ENCODE peak calls at places on chromosomes 4 and X, in five cellular contexts. Q, J, R, P and T are unnamed samples.

GRCh38 chrX:9310596-9310995 is 154.3 kb upstream of the TBL1X start:
- DNase-seq in Q (no peak), J (no peak), R (peak; percentile 67), P (no peak), T (peak; percentile 50)

GRCh38 chrX:34546366-34546765 is 110.7 kb downstream of the TMEM47 start:
- DNase-seq in Q (peak; percentile 56), J (peak; percentile 4), R (no peak), P (no peak), T (no peak)

GRCh38 chrX:47460561-47460960 is 22.5 kb downstream of the ZNF41 start:
- DNase-seq in Q (no peak), J (no peak), R (no peak), P (no peak), T (no peak)

GRCh38 chr4:74794341-74794801 is at the start of gene BTC:
- DNase-seq in Q (peak; percentile 63), J (peak; percentile 4), R (peak; percentile 6), P (no peak), T (no peak)

GRCh38 chrX:141341341-141341740 is 99.0 kb upstream of the SPANXC start:
- DNase-seq in Q (peak; percentile 35), J (peak; percentile 70), R (peak; percentile 88), P (no peak), T (peak; percentile 18)

GRCh38 chrX:50100188-50100587 is 100.6 kb downstream of the AKAP4 start:
- DNase-seq in Q (peak; percentile 9), J (peak; percentile 28), R (no peak), P (no peak), T (no peak)

GRCh38 chrX:100289159-100289558 is 120.9 kb downstream of the PCDH19 start:
- DNase-seq in Q (peak; percentile 0), J (no peak), R (no peak), P (no peak), T (no peak)

GRCh38 chr4:95732061-95732460 is 107.8 kb upstream of the PDHA2 start:
- DNase-seq in Q (peak; percentile 37), J (peak; percentile 41), R (peak; percentile 83), P (no peak), T (no peak)

GRCh38 chr4:40475609-40476008 is 140.5 kb downstream of the CHRNA9 start:
- DNase-seq in Q (no peak), J (no peak), R (no peak), P (no peak), T (no peak)

GRCh38 chrX:11533211-11533651 is 132.5 kb downstream of the ARHGAP6 start:
- DNase-seq in Q (peak; percentile 74), J (peak; percentile 82), R (peak; percentile 78), P (no peak), T (peak; percentile 77)

GRCh38 chr4:2792711-2793577 is at the start of gene SH3BP2:
- DNase-seq in Q (peak; percentile 38), J (peak; percentile 71), R (peak; percentile 65), P (peak; percentile 95), T (no peak)

GRCh38 chr4:75876218-75876617 is 26.0 kb downstream of the PPEF2 start:
- DNase-seq in Q (no peak), J (no peak), R (no peak), P (no peak), T (no peak)

GRCh38 chr4:48831532-48832015 is 686 bp downstream of the OCIAD1 start:
- DNase-seq in Q (peak; percentile 25), J (peak; percentile 23), R (no peak), P (no peak), T (no peak)

GRCh38 chrX:102746134-102746584 is 25.6 kb downstream of the GPRASP3 start:
- DNase-seq in Q (no peak), J (peak; percentile 22), R (peak; percentile 22), P (peak; percentile 84), T (no peak)
- H3K4me3 ChIP-seq in Q (peak overlapping the region; percentile 48), J (peak overlapping the region; percentile 64), R (peak overlapping the region; percentile 41), P (peak overlapping the region; percentile 43), T (peak overlapping the region; percentile 66)

GRCh38 chr4:174215936-174216699 is 67.3 kb downstream of the FBXO8 start:
- DNase-seq in Q (no peak), J (no peak), R (no peak), P (no peak), T (no peak)

GRCh38 chr4:174218127-174218790 is 65.2 kb downstream of the FBXO8 start:
- DNase-seq in Q (no peak), J (peak; percentile 11), R (peak; percentile 6), P (no peak), T (no peak)

GRCh38 chr4:174216935-174217272 is 66.6 kb downstream of the FBXO8 start:
- DNase-seq in Q (no peak), J (no peak), R (no peak), P (no peak), T (no peak)

GRCh38 chr4:174215055-174215454 is 68.4 kb downstream of the FBXO8 start:
- DNase-seq in Q (no peak), J (no peak), R (no peak), P (no peak), T (no peak)

GRCh38 chr4:174217273-174218126 is 66.0 kb downstream of the FBXO8 start:
- DNase-seq in Q (no peak), J (peak; percentile 51), R (peak; percentile 68), P (no peak), T (peak; percentile 31)
- H3K4me3 ChIP-seq in Q (no peak overlapping the region), J (peak overlapping the region; percentile 31), R (peak overlapping the region; percentile 18), P (no peak overlapping the region), T (peak overlapping the region; percentile 40)

DNA sequence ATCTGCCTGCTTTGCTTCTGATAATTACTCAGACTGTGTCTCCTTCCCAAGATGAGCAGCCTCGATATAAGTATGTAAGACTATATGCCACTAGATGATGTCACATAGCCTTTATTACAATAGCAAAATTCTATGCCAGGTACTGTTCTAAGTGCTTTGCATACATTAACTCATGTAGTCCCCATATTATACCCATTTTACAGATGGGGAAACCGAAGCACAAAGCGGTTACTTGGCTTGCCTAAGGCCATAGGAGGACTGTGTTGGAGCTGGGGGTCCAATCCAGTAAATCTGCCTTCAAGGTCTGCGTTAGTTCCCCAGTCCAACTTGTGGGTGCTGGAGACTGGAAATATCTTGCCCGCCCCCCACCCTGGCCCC is 826 bp upstream of the SCML1 start:
- DNase-seq in Q (peak; percentile 12), J (no peak), R (no peak), P (no peak), T (no peak)
- H3K4me3 ChIP-seq in Q (peak overlapping the region; percentile 35), J (peak overlapping the region; percentile 57), R (peak overlapping the region; percentile 31), P (peak overlapping the region; percentile 2), T (peak overlapping the region; percentile 57)

DNA sequence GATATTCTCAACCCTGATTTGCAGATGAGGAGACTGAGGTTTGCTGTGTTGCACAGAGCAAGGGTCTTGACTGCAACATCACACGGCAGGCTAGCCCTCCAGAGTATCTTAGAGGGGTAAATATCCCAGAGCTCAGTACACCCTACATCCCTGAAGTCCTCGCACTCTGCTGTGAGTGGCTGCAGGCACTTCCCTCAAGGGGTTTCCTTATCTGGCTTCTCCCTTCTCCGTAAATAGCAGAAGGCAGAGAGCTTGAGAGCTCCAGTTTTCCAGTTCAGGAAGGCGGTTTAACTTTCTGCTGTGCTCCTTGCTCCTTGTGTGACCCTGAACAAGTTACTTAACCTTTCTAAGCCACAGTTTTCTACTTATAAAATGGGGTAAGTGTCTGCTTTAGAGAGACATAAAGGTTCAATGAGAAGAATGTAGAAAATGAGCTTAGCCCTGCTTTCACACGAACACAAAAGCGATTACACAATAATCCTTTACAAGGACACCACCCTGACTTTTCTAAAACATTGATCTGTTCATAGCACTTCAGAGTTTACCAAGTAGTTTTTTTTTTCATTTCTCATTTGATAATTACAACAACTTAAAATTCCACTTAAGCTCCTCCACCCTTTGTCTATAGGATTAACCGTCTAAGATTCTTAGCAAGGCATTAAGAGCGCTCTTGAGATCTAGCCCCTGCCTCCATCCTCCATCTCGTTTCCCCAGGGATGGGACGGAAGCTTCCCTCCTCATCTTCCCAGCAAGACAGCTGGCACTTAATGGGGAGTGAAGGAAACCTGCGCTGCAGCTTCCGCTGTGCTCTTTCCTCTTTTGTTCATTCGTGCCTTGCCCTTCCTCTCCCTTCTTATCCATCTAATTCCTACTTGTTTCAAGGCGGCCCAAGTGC is 68.4 kb downstream of the TAPT1 start:
- DNase-seq in Q (no peak), J (peak; percentile 33), R (no peak), P (no peak), T (no peak)
- H3K4me3 ChIP-seq in Q (no peak overlapping the region), J (no peak overlapping the region), R (no peak overlapping the region), P (no peak overlapping the region), T (no peak overlapping the region)